ENCODE peak calls at places on chromosomes 1 and 21, in four cellular contexts. One of them, this sample, is unnamed.
A peak's percentile ranks its signal among the peaks of the same experiment; 100 is the strongest.

GRCh38 chr21:36422279-36423098 is 37.3 kb downstream of the CHAF1B start:
- DNase-seq in IMR-90: peak; percentile 71
- DNase-seq in NCI-H510A: no peak
- DNase-seq in activated gamma-delta T cell: no peak
- DNase-seq in this sample: peak; percentile 78

GRCh38 chr1:168410464-168410863 is 129.8 kb downstream of the TBX19 start:
- DNase-seq in IMR-90: no peak
- DNase-seq in NCI-H510A: no peak
- DNase-seq in activated gamma-delta T cell: no peak
- DNase-seq in this sample: no peak

GRCh38 chr1:229480500-229480899 is 27.6 kb downstream of the NUP133 start:
- DNase-seq in IMR-90: no peak
- DNase-seq in NCI-H510A: no peak
- DNase-seq in activated gamma-delta T cell: no peak
- DNase-seq in this sample: no peak

GRCh38 chr1:232635778-232636356 is 5.9 kb upstream of the SIPA1L2 start:
- DNase-seq in IMR-90: peak; percentile 70
- DNase-seq in NCI-H510A: peak; percentile 21
- DNase-seq in activated gamma-delta T cell: no peak
- DNase-seq in this sample: peak; percentile 77

GRCh38 chr21:15841856-15842564 is 112.2 kb downstream of the USP25 start:
- DNase-seq in IMR-90: peak; percentile 75
- DNase-seq in NCI-H510A: no peak
- DNase-seq in activated gamma-delta T cell: no peak
- DNase-seq in this sample: peak; percentile 78

GRCh38 chr1:202848191-202848542 is 37.4 kb downstream of the PCAT6 start:
- DNase-seq in IMR-90: peak; percentile 8
- DNase-seq in NCI-H510A: no peak
- DNase-seq in activated gamma-delta T cell: no peak
- DNase-seq in this sample: no peak

GRCh38 chr1:185284533-185285244 is 32.4 kb downstream of the IVNS1ABP start:
- DNase-seq in IMR-90: peak; percentile 28
- DNase-seq in NCI-H510A: no peak
- DNase-seq in activated gamma-delta T cell: no peak
- DNase-seq in this sample: peak; percentile 38

GRCh38 chr1:226618380-226618779 is 69.8 kb downstream of the STUM start:
- DNase-seq in IMR-90: no peak
- DNase-seq in NCI-H510A: no peak
- DNase-seq in activated gamma-delta T cell: no peak
- DNase-seq in this sample: no peak

GRCh38 chr1:30829889-30830288 is 72.3 kb upstream of the LAPTM5 start:
- DNase-seq in IMR-90: no peak
- DNase-seq in NCI-H510A: no peak
- DNase-seq in activated gamma-delta T cell: no peak
- DNase-seq in this sample: no peak

GRCh38 chr1:183374825-183375224 is 43.4 kb downstream of the NMNAT2 start:
- DNase-seq in IMR-90: no peak
- DNase-seq in NCI-H510A: peak; percentile 63
- DNase-seq in activated gamma-delta T cell: no peak
- DNase-seq in this sample: no peak

GRCh38 chr1:180842890-180843289 is 69.8 kb upstream of the KIAA1614 start:
- DNase-seq in IMR-90: peak; percentile 19
- DNase-seq in NCI-H510A: no peak
- DNase-seq in activated gamma-delta T cell: no peak
- DNase-seq in this sample: no peak

GRCh38 chr1:204051258-204051657 is 21.7 kb upstream of the SOX13 start:
- DNase-seq in IMR-90: no peak
- DNase-seq in NCI-H510A: no peak
- DNase-seq in activated gamma-delta T cell: no peak
- DNase-seq in this sample: no peak

GRCh38 chr1:185375583-185375982 is 58.5 kb upstream of the IVNS1ABP start:
- DNase-seq in IMR-90: no peak
- DNase-seq in NCI-H510A: no peak
- DNase-seq in activated gamma-delta T cell: no peak
- DNase-seq in this sample: no peak

GRCh38 chr1:201023517-201023902 is at the start of gene KIF21B:
- DNase-seq in IMR-90: no peak
- DNase-seq in NCI-H510A: peak; percentile 82
- DNase-seq in activated gamma-delta T cell: peak; percentile 89
- DNase-seq in this sample: peak; percentile 6

GRCh38 chr1:226733309-226733708 is 5.8 kb downstream of the ITPKB start:
- DNase-seq in IMR-90: no peak
- DNase-seq in NCI-H510A: no peak
- DNase-seq in activated gamma-delta T cell: no peak
- DNase-seq in this sample: no peak

GRCh38 chr21:32070693-32071330 is 198.0 kb downstream of the HUNK start:
- DNase-seq in IMR-90: no peak
- DNase-seq in NCI-H510A: no peak
- DNase-seq in activated gamma-delta T cell: no peak
- DNase-seq in this sample: no peak

GRCh38 chr1:165852896-165853295 is 25.5 kb downstream of the UCK2 start:
- DNase-seq in IMR-90: no peak
- DNase-seq in NCI-H510A: no peak
- DNase-seq in activated gamma-delta T cell: no peak
- DNase-seq in this sample: no peak

GRCh38 chr21:45013271-45013841 is 61.0 kb upstream of the ADARB1 start:
- DNase-seq in IMR-90: no peak
- DNase-seq in NCI-H510A: no peak
- DNase-seq in activated gamma-delta T cell: no peak
- DNase-seq in this sample: no peak

GRCh38 chr1:224368409-224368808 is 11.7 kb downstream of the CNIH4 start:
- DNase-seq in IMR-90: peak; percentile 37
- DNase-seq in NCI-H510A: no peak
- DNase-seq in activated gamma-delta T cell: no peak
- DNase-seq in this sample: no peak

GRCh38 chr1:76635784-76636183 is 231.5 kb upstream of the ST6GALNAC5 start:
- DNase-seq in IMR-90: no peak
- DNase-seq in NCI-H510A: no peak
- DNase-seq in activated gamma-delta T cell: no peak
- DNase-seq in this sample: no peak

GRCh38 chr1:149884433-149885363 is 14.7 kb upstream of the BOLA1 start:
- DNase-seq in IMR-90: peak; percentile 30
- DNase-seq in NCI-H510A: no peak
- DNase-seq in activated gamma-delta T cell: no peak
- DNase-seq in this sample: peak; percentile 34

GRCh38 chr1:58895559-58896135 is 111.8 kb upstream of the JUN start:
- DNase-seq in IMR-90: peak; percentile 22
- DNase-seq in NCI-H510A: no peak
- DNase-seq in activated gamma-delta T cell: no peak
- DNase-seq in this sample: no peak

GRCh38 chr1:44316231-44316759 is 38.8 kb downstream of the ERI3 start:
- DNase-seq in IMR-90: no peak
- DNase-seq in NCI-H510A: peak; percentile 78
- DNase-seq in activated gamma-delta T cell: no peak
- DNase-seq in this sample: peak; percentile 25

GRCh38 chr21:37870229-37870628 is 46.0 kb downstream of the KCNJ6 start:
- DNase-seq in IMR-90: no peak
- DNase-seq in NCI-H510A: no peak
- DNase-seq in activated gamma-delta T cell: no peak
- DNase-seq in this sample: no peak

GRCh38 chr1:7975212-7975865 is 13.8 kb downstream of the PARK7 start:
- DNase-seq in IMR-90: peak; percentile 75
- DNase-seq in NCI-H510A: peak; percentile 91
- DNase-seq in activated gamma-delta T cell: no peak
- DNase-seq in this sample: peak; percentile 80

This sample was measured in fibroblast of the aortic adventitia.